ENCODE peak calls at places on chromosome 14, in six cellular contexts. One of them, this sample, is unnamed.

GRCh38 chr14:74784634-74785033 is 21.5 kb downstream of the YLPM1 start:
- DNase-seq in endothelial cell of umbilical vein: no peak
- DNase-seq in PC-9: no peak
- DNase-seq in ascending aorta: no peak
- DNase-seq in H9: no peak
- DNase-seq in WTC11: no peak
- DNase-seq in this sample: no peak

GRCh38 chr14:69351385-69351784 is 46.7 kb downstream of the ERH start:
- DNase-seq in endothelial cell of umbilical vein: no peak
- DNase-seq in PC-9: no peak
- DNase-seq in ascending aorta: no peak
- DNase-seq in H9: no peak
- DNase-seq in WTC11: no peak
- DNase-seq in this sample: no peak

GRCh38 chr14:95195031-95195430 is 37.7 kb upstream of the DICER1 start:
- DNase-seq in endothelial cell of umbilical vein: no peak
- DNase-seq in PC-9: no peak
- DNase-seq in ascending aorta: no peak
- DNase-seq in H9: no peak
- DNase-seq in WTC11: no peak
- DNase-seq in this sample: no peak

GRCh38 chr14:74735113-74735512 is 22.2 kb downstream of the FCF1 start:
- DNase-seq in endothelial cell of umbilical vein: no peak
- DNase-seq in PC-9: no peak
- DNase-seq in ascending aorta: no peak
- DNase-seq in H9: no peak
- DNase-seq in WTC11: no peak
- DNase-seq in this sample: no peak

GRCh38 chr14:67738740-67739504 is 37.2 kb downstream of the RDH12 start:
- DNase-seq in endothelial cell of umbilical vein: no peak
- DNase-seq in PC-9: peak
- DNase-seq in ascending aorta: peak
- DNase-seq in H9: no peak
- DNase-seq in WTC11: no peak
- DNase-seq in this sample: peak

GRCh38 chr14:76011959-76012802 is 26.6 kb downstream of the IFT43 start:
- DNase-seq in endothelial cell of umbilical vein: no peak
- DNase-seq in PC-9: no peak
- DNase-seq in ascending aorta: peak
- DNase-seq in H9: peak
- DNase-seq in WTC11: no peak
- DNase-seq in this sample: peak

GRCh38 chr14:95741781-95742180 is 27.9 kb upstream of the TCL1A start:
- DNase-seq in endothelial cell of umbilical vein: no peak
- DNase-seq in PC-9: no peak
- DNase-seq in ascending aorta: no peak
- DNase-seq in H9: no peak
- DNase-seq in WTC11: no peak
- DNase-seq in this sample: no peak

GRCh38 chr14:97306133-97306784 is 509.1 kb downstream of the VRK1 start:
- DNase-seq in endothelial cell of umbilical vein: no peak
- DNase-seq in PC-9: no peak
- DNase-seq in ascending aorta: no peak
- DNase-seq in H9: no peak
- DNase-seq in WTC11: no peak
- DNase-seq in this sample: no peak

GRCh38 chr14:51865953-51866747 is 5.7 kb downstream of the GNG2 start:
- DNase-seq in endothelial cell of umbilical vein: no peak
- DNase-seq in PC-9: no peak
- DNase-seq in ascending aorta: no peak
- DNase-seq in H9: no peak
- DNase-seq in WTC11: peak
- DNase-seq in this sample: no peak

GRCh38 chr14:70257526-70257925 is 68.8 kb upstream of the SLC8A3 start:
- DNase-seq in endothelial cell of umbilical vein: no peak
- DNase-seq in PC-9: no peak
- DNase-seq in ascending aorta: no peak
- DNase-seq in H9: peak
- DNase-seq in WTC11: peak
- DNase-seq in this sample: no peak

GRCh38 chr14:42222924-42223471 is 616.3 kb downstream of the LRFN5 start:
- DNase-seq in endothelial cell of umbilical vein: no peak
- DNase-seq in PC-9: no peak
- DNase-seq in ascending aorta: no peak
- DNase-seq in H9: no peak
- DNase-seq in WTC11: no peak
- DNase-seq in this sample: no peak

GRCh38 chr14:65286443-65286842 is 126.1 kb upstream of the FUT8 start:
- DNase-seq in endothelial cell of umbilical vein: no peak
- DNase-seq in PC-9: no peak
- DNase-seq in ascending aorta: no peak
- DNase-seq in H9: no peak
- DNase-seq in WTC11: no peak
- DNase-seq in this sample: no peak

GRCh38 chr14:49946320-49947141 is 53.6 kb downstream of the ARF6 start:
- DNase-seq in endothelial cell of umbilical vein: peak
- DNase-seq in PC-9: peak
- DNase-seq in ascending aorta: no peak
- DNase-seq in H9: no peak
- DNase-seq in WTC11: no peak
- DNase-seq in this sample: no peak

GRCh38 chr14:87869619-87870583 is 123.1 kb downstream of the GALC start:
- DNase-seq in endothelial cell of umbilical vein: no peak
- DNase-seq in PC-9: no peak
- DNase-seq in ascending aorta: no peak
- DNase-seq in H9: no peak
- DNase-seq in WTC11: no peak
- DNase-seq in this sample: no peak

GRCh38 chr14:25001096-25001982 is 48.6 kb downstream of the STXBP6 start:
- DNase-seq in endothelial cell of umbilical vein: no peak
- DNase-seq in PC-9: no peak
- DNase-seq in ascending aorta: no peak
- DNase-seq in H9: no peak
- DNase-seq in WTC11: no peak
- DNase-seq in this sample: no peak

GRCh38 chr14:66636240-66636639 is 128.3 kb downstream of the GPHN start:
- DNase-seq in endothelial cell of umbilical vein: no peak
- DNase-seq in PC-9: no peak
- DNase-seq in ascending aorta: no peak
- DNase-seq in H9: no peak
- DNase-seq in WTC11: no peak
- DNase-seq in this sample: no peak

DNA sequence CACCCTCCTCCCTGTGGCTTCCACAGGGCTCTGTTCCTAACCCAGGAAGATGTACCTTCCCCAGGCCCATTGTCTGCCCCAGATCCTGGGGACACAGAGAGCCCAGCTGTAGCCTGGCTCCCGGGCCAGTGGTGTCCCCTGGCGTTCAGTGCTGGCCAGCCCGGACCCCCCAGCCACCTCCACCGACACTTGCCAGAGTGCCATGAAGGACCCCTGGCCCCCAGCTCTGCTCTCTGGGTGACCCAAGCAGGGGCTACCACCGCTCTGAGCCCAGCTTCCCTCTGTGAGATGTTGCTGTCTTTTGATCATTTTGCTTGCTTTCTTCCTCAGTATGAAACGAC is 6.2 kb downstream of the INF2 start:
- DNase-seq in endothelial cell of umbilical vein: no peak
- DNase-seq in PC-9: no peak
- DNase-seq in ascending aorta: no peak
- DNase-seq in H9: no peak
- DNase-seq in WTC11: no peak
- DNase-seq in this sample: no peak
- TF ChIP-seq CTCF in endothelial cell of umbilical vein: no peak
- TF ChIP-seq CTCF in PC-9: no peak
- TF ChIP-seq CTCF in ascending aorta: no peak
- TF ChIP-seq CTCF in H9: no peak
- TF ChIP-seq CTCF in WTC11: no peak
- TF ChIP-seq CTCF in this sample: no peak

DNA sequence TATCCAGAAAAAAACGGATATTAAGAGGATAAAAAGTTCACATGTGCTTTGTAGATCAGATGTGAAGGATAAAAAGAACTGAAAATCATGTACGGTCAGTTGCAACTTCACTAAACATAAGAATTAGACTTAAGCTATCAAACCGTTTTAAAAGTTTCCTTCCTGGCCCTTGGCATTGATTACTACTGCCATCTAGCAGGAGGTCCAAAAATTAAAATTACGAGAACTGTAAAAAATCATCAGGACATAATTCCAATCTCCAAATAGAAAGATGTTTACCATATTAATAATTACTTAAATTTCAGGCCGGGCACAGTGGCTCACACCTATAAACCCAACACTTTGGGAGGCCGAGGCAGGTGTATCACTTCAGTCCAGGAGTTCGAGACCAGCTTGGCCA is 7.9 kb downstream of the WDR89 start:
- DNase-seq in endothelial cell of umbilical vein: peak
- DNase-seq in PC-9: no peak
- DNase-seq in ascending aorta: no peak
- DNase-seq in H9: no peak
- DNase-seq in WTC11: no peak
- DNase-seq in this sample: no peak
- TF ChIP-seq CTCF in endothelial cell of umbilical vein: no peak
- TF ChIP-seq CTCF in PC-9: no peak
- TF ChIP-seq CTCF in ascending aorta: no peak
- TF ChIP-seq CTCF in H9: no peak
- TF ChIP-seq CTCF in WTC11: no peak
- TF ChIP-seq CTCF in this sample: no peak

GRCh38 chr14:23882884-23883283 is 70.7 kb upstream of the DHRS4 start:
- DNase-seq in endothelial cell of umbilical vein: no peak
- DNase-seq in PC-9: no peak
- DNase-seq in ascending aorta: no peak
- DNase-seq in H9: no peak
- DNase-seq in WTC11: no peak
- DNase-seq in this sample: no peak

GRCh38 chr14:23884541-23884904 is 69.0 kb upstream of the DHRS4 start:
- DNase-seq in endothelial cell of umbilical vein: no peak
- DNase-seq in PC-9: no peak
- DNase-seq in ascending aorta: no peak
- DNase-seq in H9: no peak
- DNase-seq in WTC11: no peak
- DNase-seq in this sample: no peak

GRCh38 chr14:23883684-23884540 is 69.7 kb upstream of the DHRS4 start:
- DNase-seq in endothelial cell of umbilical vein: no peak
- DNase-seq in PC-9: no peak
- DNase-seq in ascending aorta: no peak
- DNase-seq in H9: no peak
- DNase-seq in WTC11: no peak
- DNase-seq in this sample: no peak

GRCh38 chr14:23887536-23887935 is 66.0 kb upstream of the DHRS4 start:
- DNase-seq in endothelial cell of umbilical vein: no peak
- DNase-seq in PC-9: no peak
- DNase-seq in ascending aorta: no peak
- DNase-seq in H9: no peak
- DNase-seq in WTC11: no peak
- DNase-seq in this sample: no peak
- TF ChIP-seq CTCF in endothelial cell of umbilical vein: no peak
- TF ChIP-seq CTCF in PC-9: no peak
- TF ChIP-seq CTCF in ascending aorta: no peak
- TF ChIP-seq CTCF in H9: no peak
- TF ChIP-seq CTCF in WTC11: no peak
- TF ChIP-seq CTCF in this sample: no peak

GRCh38 chr14:40870252-40870651 is 736.4 kb upstream of the LRFN5 start:
- DNase-seq in endothelial cell of umbilical vein: no peak
- DNase-seq in PC-9: no peak
- DNase-seq in ascending aorta: no peak
- DNase-seq in H9: no peak
- DNase-seq in WTC11: no peak
- DNase-seq in this sample: no peak
- TF ChIP-seq CTCF in endothelial cell of umbilical vein: no peak
- TF ChIP-seq CTCF in PC-9: no peak
- TF ChIP-seq CTCF in ascending aorta: no peak
- TF ChIP-seq CTCF in H9: peak
- TF ChIP-seq CTCF in WTC11: no peak
- TF ChIP-seq CTCF in this sample: no peak

GRCh38 chr14:58332514-58332913 is 34.2 kb downstream of the ARID4A start:
- DNase-seq in endothelial cell of umbilical vein: no peak
- DNase-seq in PC-9: no peak
- DNase-seq in ascending aorta: no peak
- DNase-seq in H9: no peak
- DNase-seq in WTC11: no peak
- DNase-seq in this sample: no peak
- TF ChIP-seq CTCF in endothelial cell of umbilical vein: no peak
- TF ChIP-seq CTCF in PC-9: no peak
- TF ChIP-seq CTCF in ascending aorta: no peak
- TF ChIP-seq CTCF in H9: no peak
- TF ChIP-seq CTCF in WTC11: no peak
- TF ChIP-seq CTCF in this sample: no peak

This sample was measured in thoracic aorta.